ENCODE peak calls at places on chromosome 14, in ten cellular contexts. K is upper lobe of left lung, B is ovary, V is tibial nerve, J is HepG2, P is A549, Q is SK-N-SH, M is stomach, C is H1, U is K562. H is an unnamed sample.

GRCh38 chr14:66539034-66539433 is 31.1 kb downstream of the GPHN start:
- DNase-seq in U (no peak), C (no peak), Q (peak; percentile 10), B (no peak), M (no peak), V (no peak), K (no peak), J (no peak), P (no peak), H (no peak)

GRCh38 chr14:100463937-100464336 is 123.3 kb downstream of the BEGAIN start:
- DNase-seq in J (no peak), C (no peak), K (no peak), U (no peak), M (no peak), Q (no peak), B (no peak), P (no peak), V (no peak), H (no peak)

GRCh38 chr14:59771577-59771976 is 99.0 kb downstream of the RTN1 start:
- DNase-seq in V (no peak), Q (peak; percentile 50), J (no peak), C (no peak), U (no peak), M (no peak), P (no peak), B (no peak), K (no peak), H (no peak)

GRCh38 chr14:71629765-71630502 is 302.3 kb upstream of the RGS6 start:
- DNase-seq in Q (peak; percentile 72), M (no peak), K (no peak), B (no peak), P (no peak), U (no peak), V (no peak), C (no peak), J (no peak), H (no peak)

GRCh38 chr14:94823556-94824341 is 53.8 kb upstream of the GSC start:
- DNase-seq in K (no peak), J (peak; percentile 65), M (no peak), B (no peak), U (peak; percentile 7), C (no peak), P (peak; percentile 80), V (no peak), Q (no peak), H (no peak)

GRCh38 chr14:32473476-32473875 is 144.4 kb downstream of the AKAP6 start:
- DNase-seq in B (peak; percentile 41), P (peak; percentile 64), U (no peak), Q (no peak), C (no peak), V (peak; percentile 19), M (no peak), J (peak; percentile 69), K (no peak), H (peak; percentile 76)

GRCh38 chr14:36057452-36058142 is 118.9 kb downstream of the PTCSC3 start:
- DNase-seq in Q (no peak), V (no peak), K (no peak), B (no peak), J (no peak), U (no peak), C (no peak), P (no peak), M (no peak), H (no peak)

GRCh38 chr14:37600880-37601741 is 5.7 kb downstream of the TTC6 start:
- DNase-seq in P (no peak), K (no peak), V (no peak), C (no peak), M (peak; percentile 58), Q (no peak), B (no peak), J (no peak), U (no peak), H (no peak)

GRCh38 chr14:100576091-100577085 is 10.8 kb downstream of the BEGAIN start:
- DNase-seq in M (no peak), U (no peak), P (no peak), Q (no peak), B (peak; percentile 11), J (no peak), C (no peak), K (no peak), V (no peak), H (no peak)

GRCh38 chr14:58362798-58363412 is 32.8 kb upstream of the TOMM20L start:
- DNase-seq in V (no peak), M (no peak), B (no peak), P (peak; percentile 51), Q (peak; percentile 31), J (peak; percentile 41), U (peak; percentile 16), K (no peak), C (no peak), H (no peak)

GRCh38 chr14:65433157-65433556 is 20.6 kb downstream of the FUT8 start:
- DNase-seq in K (no peak), P (no peak), C (no peak), M (no peak), Q (no peak), B (no peak), V (no peak), J (no peak), U (no peak), H (no peak)

GRCh38 chr14:101223147-101223546 is 319.6 kb upstream of the RTL1 start:
- DNase-seq in P (no peak), U (no peak), V (no peak), K (no peak), M (no peak), C (peak; percentile 55), Q (no peak), B (no peak), J (no peak), H (no peak)

GRCh38 chr14:105899657-105900397 is 373.4 kb downstream of the TMEM121 start:
- DNase-seq in M (no peak), U (no peak), V (no peak), C (no peak), J (no peak), P (no peak), Q (no peak), K (no peak), B (no peak), H (no peak)

GRCh38 chr14:102822311-102822863 is 45.1 kb downstream of the TRAF3 start:
- DNase-seq in P (no peak), J (no peak), V (no peak), Q (no peak), B (no peak), C (no peak), K (no peak), U (no peak), M (no peak), H (no peak)

GRCh38 chr14:57692671-57693070 is 173.2 kb downstream of the SLC35F4 start:
- DNase-seq in V (no peak), J (peak; percentile 39), P (peak; percentile 65), Q (peak; percentile 10), C (no peak), U (peak; percentile 20), M (no peak), K (no peak), B (no peak), H (no peak)

GRCh38 chr14:88468396-88468795 is 82.9 kb downstream of the SPATA7 start:
- DNase-seq in M (no peak), J (no peak), K (no peak), B (no peak), U (no peak), V (no peak), C (no peak), Q (no peak), P (no peak), H (no peak)

GRCh38 chr14:99884834-99885648 is 91.8 kb downstream of the EML1 start:
- DNase-seq in V (peak; percentile 68), J (peak; percentile 52), C (no peak), U (peak; percentile 52), M (no peak), P (peak; percentile 69), B (no peak), Q (peak; percentile 69), K (no peak), H (no peak)

DNA sequence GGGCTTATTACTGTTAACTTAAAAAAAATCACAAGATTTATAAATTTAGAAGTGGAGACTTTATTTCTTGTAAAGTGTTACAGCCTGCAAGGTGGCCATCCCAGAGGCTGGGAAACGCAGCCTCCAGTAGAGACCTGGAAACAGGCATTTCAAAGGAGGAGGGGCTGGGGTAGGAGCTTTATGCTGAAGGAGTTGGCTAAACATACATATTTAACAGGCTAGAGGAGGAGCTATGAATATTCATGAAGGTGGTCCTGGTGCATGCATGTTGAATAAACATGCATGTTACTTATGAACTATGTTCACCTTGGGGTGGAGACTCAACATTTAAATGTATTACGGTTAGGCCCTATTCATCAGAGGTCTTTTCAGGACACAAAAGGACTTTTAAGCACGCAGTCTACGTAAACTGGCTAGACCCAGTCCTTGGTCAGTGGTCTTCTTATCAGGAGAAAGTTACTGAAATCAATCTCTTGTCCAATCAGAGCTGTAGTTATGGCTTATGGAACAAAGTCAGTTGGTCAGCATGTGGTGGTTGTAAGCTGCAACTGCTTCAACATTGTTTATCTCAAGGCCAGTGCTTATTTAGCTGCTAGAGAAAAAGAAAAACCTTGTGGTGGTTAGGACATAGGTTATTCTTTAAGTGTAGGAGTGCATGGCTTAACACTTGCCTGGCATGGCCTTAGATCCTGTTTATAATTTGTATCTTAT is 11.4 kb upstream of the ARF6 start:
- DNase-seq in M (no peak), Q (no peak), U (no peak), C (peak; percentile 37), J (no peak), B (no peak), V (no peak), P (no peak), K (no peak), H (no peak)
- TF ChIP-seq EP300 in M (no peak), Q (no peak), U (peak; percentile 21), C (no peak), J (no peak), B (no peak), V (no peak), P (no peak), K (no peak), H (no peak)

DNA sequence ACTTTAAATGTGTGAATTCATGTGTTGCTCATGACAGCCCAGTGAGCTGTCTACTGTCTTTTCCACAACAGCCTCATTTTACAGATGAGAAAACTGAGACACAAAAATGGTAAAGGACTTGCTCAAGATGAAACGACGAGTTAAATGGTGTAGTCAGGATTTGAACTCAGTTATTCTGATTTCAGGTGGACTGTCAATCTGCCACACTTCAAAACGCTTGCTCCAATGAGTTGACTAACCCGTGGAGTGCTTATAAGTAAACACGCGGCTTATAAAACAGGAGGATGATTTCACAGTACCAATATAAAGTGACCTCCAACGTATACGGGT is 652 bp upstream of the POLE2 start:
- DNase-seq in P (peak; percentile 6), Q (no peak), M (no peak), U (no peak), C (no peak), V (no peak), J (no peak), B (no peak), K (no peak), H (no peak)
- H3K4me3 ChIP-seq in P (no peak overlapping the region), Q (no peak overlapping the region), M (peak overlapping the region; percentile 80), U (no peak overlapping the region), C (peak overlapping the region; percentile 84), V (peak overlapping the region; percentile 62), J (no peak overlapping the region), B (no peak overlapping the region), K (peak overlapping the region; percentile 57), H (peak overlapping the region; percentile 83)

GRCh38 chr14:21231020-21231652 is 38.1 kb downstream of the HNRNPC start:
- DNase-seq in B (no peak), P (no peak), Q (no peak), V (no peak), K (no peak), J (no peak), C (no peak), U (no peak), M (no peak), H (no peak)
- H3K27ac ChIP-seq in B (no peak overlapping the region), P (no peak overlapping the region), Q (no peak overlapping the region), V (no peak overlapping the region), K (no peak overlapping the region), J (no peak overlapping the region), C (no peak overlapping the region), U (no peak overlapping the region), M (no peak overlapping the region), H (no peak overlapping the region)

GRCh38 chr14:86739761-86740160 is 1209.8 kb downstream of the FLRT2 start:
- DNase-seq in B (no peak), K (no peak), M (no peak), V (no peak), Q (no peak), C (no peak), J (peak; percentile 7), U (no peak), P (no peak), H (no peak)
- TF ChIP-seq EP300 in B (no peak), K (no peak), M (no peak), V (no peak), Q (no peak), C (no peak), J (no peak), U (no peak), P (no peak), H (no peak)

H was measured in suprapubic skin.